ENCODE peak calls at places on chromosomes 16 and 17, in seven cellular contexts. D is HL-60, M is breast epithelium, K is HepG2, P is GM23338, C is esophagus muscularis mucosa, Q is stomach. H is an unnamed sample. For H3K27me3, the result is how much of the 10 kb centered on the place peaks cover.

GRCh38 chr16:54054237-54054780 is 232.3 kb downstream of the IRX3 start:
- DNase-seq in P (no peak), Q (no peak), C (no peak), D (no peak), M (no peak), K (no peak), H (no peak)

GRCh38 chr16:1181715-1182671 is 29.1 kb downstream of the CACNA1H start:
- DNase-seq in K (peak), P (no peak), Q (peak), M (no peak), D (no peak), C (no peak), H (no peak)

GRCh38 chr16:55622302-55622701 is 33.5 kb upstream of the SLC6A2 start:
- DNase-seq in D (no peak), P (no peak), C (no peak), K (no peak), M (no peak), Q (no peak), H (no peak)

GRCh38 chr17:29870836-29871430 is 59.1 kb downstream of the SSH2 start:
- DNase-seq in Q (no peak), P (no peak), K (no peak), M (no peak), D (no peak), C (no peak), H (no peak)

GRCh38 chr17:70763018-70763417 is 593.7 kb downstream of the KCNJ2 start:
- DNase-seq in C (no peak), M (no peak), K (no peak), Q (no peak), D (no peak), P (no peak), H (no peak)

GRCh38 chr16:19130852-19131808 is 17.4 kb downstream of the ITPRIPL2 start:
- DNase-seq in P (peak), M (no peak), Q (no peak), D (peak), K (no peak), C (no peak), H (no peak)

GRCh38 chr17:40707720-40708119 is 4.2 kb upstream of the KRT24 start:
- DNase-seq in M (no peak), D (no peak), C (no peak), Q (no peak), K (peak), P (no peak), H (no peak)

GRCh38 chr16:57624806-57625500 is 3.5 kb upstream of the ADGRG1 start:
- DNase-seq in K (no peak), P (no peak), D (no peak), M (no peak), C (no peak), Q (no peak), H (no peak)

GRCh38 chr17:49798182-49798581 is 9.7 kb downstream of the KAT7 start:
- DNase-seq in C (no peak), Q (no peak), K (no peak), D (no peak), P (no peak), M (no peak), H (no peak)

GRCh38 chr16:12754824-12755543 is 48.7 kb downstream of the CPPED1 start:
- DNase-seq in P (no peak), D (no peak), M (no peak), C (no peak), Q (no peak), K (no peak), H (no peak)

GRCh38 chr16:11955713-11956123 is 9.3 kb upstream of the TNFRSF17 start:
- DNase-seq in D (no peak), K (no peak), Q (no peak), C (no peak), P (no peak), M (no peak), H (peak)

GRCh38 chr16:75224683-75225082 is 5.9 kb downstream of the CTRB1 start:
- DNase-seq in Q (no peak), C (no peak), D (no peak), M (no peak), K (no peak), P (peak), H (no peak)

GRCh38 chr17:56432443-56432842 is 161.1 kb upstream of the NOG start:
- DNase-seq in P (no peak), C (no peak), M (no peak), D (no peak), Q (no peak), K (no peak), H (no peak)
- TF ChIP-seq POLR2AphosphoS5 in P (no peak), C (no peak), M (no peak), D (no peak), Q (no peak), K (no peak), H (no peak)

DNA sequence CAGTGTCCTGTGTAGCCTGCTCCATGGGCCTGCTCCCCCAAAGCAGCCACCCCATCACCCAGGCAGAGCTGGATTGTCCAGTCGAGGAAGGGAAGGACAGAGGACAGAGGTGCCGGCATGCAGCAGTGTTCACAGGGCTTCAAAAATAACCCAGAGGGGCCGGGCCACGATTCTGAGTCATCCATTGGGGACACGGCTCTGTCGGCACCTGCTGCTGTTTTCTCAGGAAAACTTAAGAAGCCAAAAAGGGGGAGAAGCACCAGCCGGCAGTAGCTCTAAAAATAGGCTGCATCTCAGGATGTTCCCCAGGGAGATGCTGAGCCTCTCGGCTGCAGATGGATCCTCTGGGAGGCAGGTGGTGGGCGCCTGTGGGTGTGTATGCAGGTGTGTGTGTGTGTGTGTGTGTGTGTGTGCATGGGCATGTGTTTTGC is 1.6 kb downstream of the CA7 start:
- DNase-seq in M (no peak), P (no peak), K (no peak), C (no peak), D (no peak), Q (no peak), H (no peak)
- H3K27me3 ChIP-seq in M (under half), P (half or more), K (under half), C (under half), D (under half), Q (under half), H (under half)

GRCh38 chr17:17191346-17191792 is 14.8 kb downstream of the PLD6 start:
- DNase-seq in Q (no peak), P (no peak), K (no peak), D (no peak), M (no peak), C (no peak), H (no peak)

GRCh38 chr17:17190188-17190587 is 15.9 kb downstream of the PLD6 start:
- DNase-seq in D (no peak), M (no peak), Q (no peak), P (no peak), C (no peak), K (peak), H (no peak)

GRCh38 chr17:17188586-17188985 is 17.5 kb downstream of the PLD6 start:
- DNase-seq in M (no peak), P (no peak), K (no peak), Q (no peak), C (no peak), D (no peak), H (no peak)

GRCh38 chr17:17189559-17189958 is 16.6 kb downstream of the PLD6 start:
- DNase-seq in M (no peak), C (no peak), K (no peak), D (no peak), Q (no peak), P (no peak), H (no peak)

GRCh38 chr17:17191961-17192381 is 14.2 kb downstream of the PLD6 start:
- DNase-seq in P (no peak), D (no peak), Q (no peak), M (no peak), K (no peak), C (no peak), H (no peak)
- TF ChIP-seq POLR2AphosphoS5 in P (no peak), D (no peak), Q (no peak), M (no peak), K (no peak), C (peak), H (no peak)

GRCh38 chr16:86288716-86289294 is 221.5 kb upstream of the FOXF1 start:
- DNase-seq in M (no peak), D (no peak), K (no peak), Q (no peak), P (peak), C (no peak), H (no peak)

GRCh38 chr16:86285421-86285820 is 224.9 kb upstream of the FOXF1 start:
- DNase-seq in D (no peak), C (no peak), P (no peak), M (no peak), K (no peak), Q (no peak), H (no peak)

GRCh38 chr16:86285938-86286921 is 224.1 kb upstream of the FOXF1 start:
- DNase-seq in D (no peak), C (no peak), P (no peak), Q (no peak), K (no peak), M (no peak), H (no peak)

GRCh38 chr16:86287641-86288201 is 222.6 kb upstream of the FOXF1 start:
- DNase-seq in P (no peak), M (no peak), Q (no peak), C (no peak), K (no peak), D (no peak), H (no peak)

GRCh38 chr16:86286991-86287640 is 223.2 kb upstream of the FOXF1 start:
- DNase-seq in C (no peak), D (no peak), M (no peak), Q (no peak), K (no peak), P (peak), H (no peak)
- H3K27me3 ChIP-seq in C (under half), D (under half), M (under half), Q (under half), K (under half), P (half or more), H (under half)

H was measured in vagina.